ENCODE peak calls at places on chromosomes 13 and 19, in four cellular contexts. R is stimulated activated CD4-positive, alpha-beta T cell treated with anti-CD3 and anti-CD28 coated beads, Interleukin-4, amount 100 ng/mL, for 48 hours; L is endothelial cell; B is NCI-H748 treated with DMSO at 0.1 percent for 48 hours. V is an unnamed sample.

GRCh38 chr19:6271721-6272410 is 7.9 kb downstream of the MLLT1 start:
- DNase-seq in R (no peak), L (no peak), B (no peak), V (no peak)

GRCh38 chr19:44447864-44448674 is at the start of gene ZNF229:
- DNase-seq in R (peak; percentile 61), L (peak; percentile 67), B (peak; percentile 94), V (peak; percentile 88)

GRCh38 chr13:19148561-19148960 is 33.1 kb downstream of the TUBA3C start:
- DNase-seq in R (no peak), L (no peak), B (no peak), V (no peak)

GRCh38 chr13:25069911-25070310 is 26.0 kb upstream of the PABPC3 start:
- DNase-seq in R (no peak), L (no peak), B (no peak), V (peak; percentile 65)

GRCh38 chr13:49314344-49314882 is 66.7 kb downstream of the CDADC1 start:
- DNase-seq in R (no peak), L (no peak), B (no peak), V (no peak)

GRCh38 chr19:58183822-58184215 is 958 bp downstream of the ZNF274 start:
- DNase-seq in R (no peak), L (no peak), B (no peak), V (no peak)

GRCh38 chr13:65307056-65307455 is 1923.1 kb downstream of the PCDH9 start:
- DNase-seq in R (no peak), L (no peak), B (no peak), V (no peak)

GRCh38 chr19:47132522-47132852 is 1.9 kb downstream of the SAE1 start:
- DNase-seq in R (no peak), L (no peak), B (no peak), V (no peak)

GRCh38 chr13:28641600-28641926 is 17.4 kb upstream of the POMP start:
- DNase-seq in R (no peak), L (no peak), B (no peak), V (no peak)

GRCh38 chr19:14450168-14450874 is 17.2 kb downstream of the PKN1 start:
- DNase-seq in R (peak; percentile 83), L (peak; percentile 61), B (no peak), V (peak; percentile 35)

GRCh38 chr13:29579094-29579493 is 16.4 kb downstream of the SLC7A1 start:
- DNase-seq in R (no peak), L (no peak), B (no peak), V (no peak)

GRCh38 chr13:24906268-24906667 is 142.3 kb downstream of the RNF17 start:
- DNase-seq in R (no peak), L (no peak), B (no peak), V (no peak)

GRCh38 chr13:72849571-72849970 is 67.6 kb downstream of the PIBF1 start:
- DNase-seq in R (no peak), L (no peak), B (no peak), V (no peak)

GRCh38 chr13:76349700-76350099 is 536.5 kb downstream of the KCTD12 start:
- DNase-seq in R (no peak), L (no peak), B (no peak), V (no peak)

GRCh38 chr19:52748336-52748950 is 13.6 kb upstream of the ZNF611 start:
- DNase-seq in R (no peak), L (peak; percentile 7), B (no peak), V (peak; percentile 60)

GRCh38 chr19:38023245-38023644 is 116.2 kb downstream of the SIPA1L3 start:
- DNase-seq in R (no peak), L (no peak), B (no peak), V (peak; percentile 37)

GRCh38 chr13:60572003-60572792 is 175.2 kb downstream of the TDRD3 start:
- DNase-seq in R (no peak), L (no peak), B (no peak), V (peak; percentile 92)

GRCh38 chr13:29582171-29582570 is 13.3 kb downstream of the SLC7A1 start:
- DNase-seq in R (no peak), L (no peak), B (no peak), V (no peak)

GRCh38 chr13:41064493-41064892 is 3.2 kb downstream of the WBP4 start:
- DNase-seq in R (no peak), L (no peak), B (no peak), V (no peak)

GRCh38 chr13:80551650-80552497 is 210.9 kb upstream of the SPRY2 start:
- DNase-seq in R (no peak), L (no peak), B (no peak), V (no peak)

GRCh38 chr13:79662882-79663281 is 181.9 kb downstream of the NDFIP2 start:
- DNase-seq in R (no peak), L (no peak), B (no peak), V (peak; percentile 19)

GRCh38 chr19:11138659-11139526 is 16.7 kb downstream of the SPC24 start:
- DNase-seq in R (no peak), L (peak; percentile 47), B (no peak), V (peak; percentile 63)

GRCh38 chr19:17605761-17606745 is 50.6 kb downstream of the COLGALT1 start:
- DNase-seq in R (peak; percentile 85), L (peak; percentile 76), B (no peak), V (peak; percentile 97)

GRCh38 chr19:42132851-42133528 is 744 bp upstream of the POU2F2 start:
- DNase-seq in R (peak; percentile 85), L (peak; percentile 81), B (peak; percentile 70), V (peak; percentile 96)

GRCh38 chr19:3188627-3189596 is 3.2 kb downstream of the NCLN start:
- DNase-seq in R (no peak), L (no peak), B (no peak), V (no peak)

GRCh38 chr19:15850385-15850784 is 34.9 kb upstream of the OR10H1 start:
- DNase-seq in R (no peak), L (no peak), B (no peak), V (no peak)

GRCh38 chr19:23699521-23699860 is 12.5 kb upstream of the ZNF675 start:
- DNase-seq in R (no peak), L (no peak), B (no peak), V (peak; percentile 50)

GRCh38 chr19:1645299-1645698 is 7.1 kb downstream of the TCF3 start:
- DNase-seq in R (no peak), L (no peak), B (no peak), V (no peak)

GRCh38 chr13:32585625-32586021 is 629 bp upstream of the PDS5B start:
- DNase-seq in R (no peak), L (peak; percentile 10), B (no peak), V (peak; percentile 27)

GRCh38 chr19:36152886-36153525 is 759 bp upstream of the COX7A1 start:
- DNase-seq in R (no peak), L (no peak), B (no peak), V (no peak)

GRCh38 chr19:18415177-18415867 is 3.9 kb upstream of the SSBP4 start:
- DNase-seq in R (no peak), L (no peak), B (no peak), V (peak; percentile 81)

GRCh38 chr13:113155201-113155600 is 3.2 kb upstream of the PROZ start:
- DNase-seq in R (no peak), L (no peak), B (no peak), V (no peak)

GRCh38 chr13:33355470-33355869 is 69.9 kb upstream of the STARD13 start:
- DNase-seq in R (no peak), L (no peak), B (no peak), V (no peak)

GRCh38 chr13:75745387-75745786 is 109.3 kb downstream of the LMO7 start:
- DNase-seq in R (no peak), L (no peak), B (no peak), V (peak; percentile 24)

GRCh38 chr19:48896191-48896720 is 2.3 kb downstream of the TULP2 start:
- DNase-seq in R (peak; percentile 48), L (no peak), B (no peak), V (peak; percentile 84)

GRCh38 chr13:29369060-29369743 is 226.3 kb downstream of the SLC7A1 start:
- DNase-seq in R (no peak), L (peak; percentile 29), B (peak; percentile 73), V (no peak)

GRCh38 chr13:90686438-90686837 is 661.0 kb upstream of the MIR17HG start:
- DNase-seq in R (no peak), L (no peak), B (no peak), V (no peak)